ENCODE peak calls at places on chromosome 12, in eight cellular contexts. One of them, this sample, is unnamed. For H3K9me3, the result is how much of the 10 kb centered on the place peaks cover.

GRCh38 chr12:54175130-54175963 is 13.4 kb downstream of the SMUG1 start:
- DNase-seq in IMR-90: no peak
- DNase-seq in OCI-LY7: peak
- DNase-seq in aorta: no peak
- DNase-seq in spleen: no peak
- DNase-seq in PC-3: no peak
- DNase-seq in fibroblast of lung: no peak
- DNase-seq in Panc1: no peak
- DNase-seq in this sample: no peak

GRCh38 chr12:78392918-78393317 is 471.7 kb upstream of the SYT1 start:
- DNase-seq in IMR-90: peak
- DNase-seq in OCI-LY7: peak
- DNase-seq in aorta: no peak
- DNase-seq in spleen: no peak
- DNase-seq in PC-3: peak
- DNase-seq in fibroblast of lung: peak
- DNase-seq in Panc1: no peak
- DNase-seq in this sample: peak

GRCh38 chr12:57896437-57897201 is 44.7 kb upstream of the ATP23 start:
- DNase-seq in IMR-90: peak
- DNase-seq in OCI-LY7: no peak
- DNase-seq in aorta: peak
- DNase-seq in spleen: peak
- DNase-seq in PC-3: no peak
- DNase-seq in fibroblast of lung: peak
- DNase-seq in Panc1: peak
- DNase-seq in this sample: peak

GRCh38 chr12:113673524-113674238 is 202.0 kb upstream of the LHX5 start:
- DNase-seq in IMR-90: no peak
- DNase-seq in OCI-LY7: no peak
- DNase-seq in aorta: no peak
- DNase-seq in spleen: no peak
- DNase-seq in PC-3: no peak
- DNase-seq in fibroblast of lung: no peak
- DNase-seq in Panc1: no peak
- DNase-seq in this sample: no peak

GRCh38 chr12:107515446-107515958 is 170.1 kb upstream of the PWP1 start:
- DNase-seq in IMR-90: peak
- DNase-seq in OCI-LY7: no peak
- DNase-seq in aorta: peak
- DNase-seq in spleen: no peak
- DNase-seq in PC-3: peak
- DNase-seq in fibroblast of lung: peak
- DNase-seq in Panc1: no peak
- DNase-seq in this sample: no peak

GRCh38 chr12:81439344-81439743 is 319.8 kb downstream of the PPFIA2 start:
- DNase-seq in IMR-90: no peak
- DNase-seq in OCI-LY7: no peak
- DNase-seq in aorta: no peak
- DNase-seq in spleen: no peak
- DNase-seq in PC-3: no peak
- DNase-seq in fibroblast of lung: no peak
- DNase-seq in Panc1: no peak
- DNase-seq in this sample: no peak

GRCh38 chr12:56007892-56008471 is 10.9 kb downstream of the SUOX start:
- DNase-seq in IMR-90: no peak
- DNase-seq in OCI-LY7: no peak
- DNase-seq in aorta: no peak
- DNase-seq in spleen: no peak
- DNase-seq in PC-3: peak
- DNase-seq in fibroblast of lung: peak
- DNase-seq in Panc1: no peak
- DNase-seq in this sample: peak

GRCh38 chr12:31880340-31880739 is 78.9 kb upstream of the RESF1 start:
- DNase-seq in IMR-90: no peak
- DNase-seq in OCI-LY7: no peak
- DNase-seq in aorta: no peak
- DNase-seq in spleen: no peak
- DNase-seq in PC-3: no peak
- DNase-seq in fibroblast of lung: no peak
- DNase-seq in Panc1: no peak
- DNase-seq in this sample: peak

GRCh38 chr12:14473707-14474287 is 93.9 kb downstream of the PLBD1 start:
- DNase-seq in IMR-90: peak
- DNase-seq in OCI-LY7: peak
- DNase-seq in aorta: no peak
- DNase-seq in spleen: no peak
- DNase-seq in PC-3: peak
- DNase-seq in fibroblast of lung: peak
- DNase-seq in Panc1: no peak
- DNase-seq in this sample: peak

GRCh38 chr12:74539765-74540526 is 2.3 kb downstream of the ATXN7L3B start:
- DNase-seq in IMR-90: no peak
- DNase-seq in OCI-LY7: peak
- DNase-seq in aorta: no peak
- DNase-seq in spleen: no peak
- DNase-seq in PC-3: no peak
- DNase-seq in fibroblast of lung: no peak
- DNase-seq in Panc1: no peak
- DNase-seq in this sample: peak

GRCh38 chr12:113172185-113172584 is 13.1 kb downstream of the DDX54 start:
- DNase-seq in IMR-90: no peak
- DNase-seq in OCI-LY7: no peak
- DNase-seq in aorta: no peak
- DNase-seq in spleen: no peak
- DNase-seq in PC-3: no peak
- DNase-seq in fibroblast of lung: no peak
- DNase-seq in Panc1: no peak
- DNase-seq in this sample: no peak

GRCh38 chr12:52644078-52644415 is 8.0 kb downstream of the KRT2 start:
- DNase-seq in IMR-90: no peak
- DNase-seq in OCI-LY7: no peak
- DNase-seq in aorta: no peak
- DNase-seq in spleen: no peak
- DNase-seq in PC-3: no peak
- DNase-seq in fibroblast of lung: no peak
- DNase-seq in Panc1: no peak
- DNase-seq in this sample: no peak

GRCh38 chr12:40829738-40830144 is 137.5 kb downstream of the CNTN1 start:
- DNase-seq in IMR-90: no peak
- DNase-seq in OCI-LY7: no peak
- DNase-seq in aorta: no peak
- DNase-seq in spleen: no peak
- DNase-seq in PC-3: peak
- DNase-seq in fibroblast of lung: no peak
- DNase-seq in Panc1: no peak
- DNase-seq in this sample: no peak

GRCh38 chr12:124837958-124838803 is 25.5 kb downstream of the SCARB1 start:
- DNase-seq in IMR-90: peak
- DNase-seq in OCI-LY7: no peak
- DNase-seq in aorta: peak
- DNase-seq in spleen: peak
- DNase-seq in PC-3: peak
- DNase-seq in fibroblast of lung: peak
- DNase-seq in Panc1: peak
- DNase-seq in this sample: peak

GRCh38 chr12:18120899-18121298 is 30.9 kb upstream of the RERGL start:
- DNase-seq in IMR-90: no peak
- DNase-seq in OCI-LY7: no peak
- DNase-seq in aorta: no peak
- DNase-seq in spleen: no peak
- DNase-seq in PC-3: no peak
- DNase-seq in fibroblast of lung: no peak
- DNase-seq in Panc1: no peak
- DNase-seq in this sample: no peak

GRCh38 chr12:57899010-57899662 is 42.2 kb upstream of the ATP23 start:
- DNase-seq in IMR-90: peak
- DNase-seq in OCI-LY7: peak
- DNase-seq in aorta: peak
- DNase-seq in spleen: peak
- DNase-seq in PC-3: peak
- DNase-seq in fibroblast of lung: peak
- DNase-seq in Panc1: no peak
- DNase-seq in this sample: peak

GRCh38 chr12:47378907-47379306 is 299.1 kb upstream of the AMIGO2 start:
- DNase-seq in IMR-90: peak
- DNase-seq in OCI-LY7: no peak
- DNase-seq in aorta: no peak
- DNase-seq in spleen: no peak
- DNase-seq in PC-3: peak
- DNase-seq in fibroblast of lung: no peak
- DNase-seq in Panc1: no peak
- DNase-seq in this sample: no peak

GRCh38 chr12:47378222-47378582 is 298.4 kb upstream of the AMIGO2 start:
- DNase-seq in IMR-90: peak
- DNase-seq in OCI-LY7: no peak
- DNase-seq in aorta: no peak
- DNase-seq in spleen: no peak
- DNase-seq in PC-3: no peak
- DNase-seq in fibroblast of lung: peak
- DNase-seq in Panc1: no peak
- DNase-seq in this sample: no peak

GRCh38 chr12:47377414-47378221 is 297.9 kb upstream of the AMIGO2 start:
- DNase-seq in IMR-90: peak
- DNase-seq in OCI-LY7: no peak
- DNase-seq in aorta: peak
- DNase-seq in spleen: peak
- DNase-seq in PC-3: peak
- DNase-seq in fibroblast of lung: peak
- DNase-seq in Panc1: no peak
- DNase-seq in this sample: peak

GRCh38 chr12:47373554-47374150 is 293.9 kb upstream of the AMIGO2 start:
- DNase-seq in IMR-90: no peak
- DNase-seq in OCI-LY7: no peak
- DNase-seq in aorta: no peak
- DNase-seq in spleen: no peak
- DNase-seq in PC-3: no peak
- DNase-seq in fibroblast of lung: no peak
- DNase-seq in Panc1: no peak
- DNase-seq in this sample: no peak

GRCh38 chr12:47376937-47377336 is 297.2 kb upstream of the AMIGO2 start:
- DNase-seq in IMR-90: peak
- DNase-seq in OCI-LY7: no peak
- DNase-seq in aorta: no peak
- DNase-seq in spleen: no peak
- DNase-seq in PC-3: peak
- DNase-seq in fibroblast of lung: peak
- DNase-seq in Panc1: no peak
- DNase-seq in this sample: peak
- H3K27ac ChIP-seq in IMR-90: peak
- H3K27ac ChIP-seq in OCI-LY7: no peak
- H3K27ac ChIP-seq in aorta: no peak
- H3K27ac ChIP-seq in spleen: peak
- H3K27ac ChIP-seq in PC-3: peak
- H3K27ac ChIP-seq in fibroblast of lung: peak
- H3K27ac ChIP-seq in Panc1: no peak
- H3K27ac ChIP-seq in this sample: no peak

GRCh38 chr12:133063556-133063955 is 17.2 kb upstream of the ZNF140 start:
- DNase-seq in IMR-90: no peak
- DNase-seq in OCI-LY7: no peak
- DNase-seq in aorta: no peak
- DNase-seq in spleen: no peak
- DNase-seq in PC-3: no peak
- DNase-seq in fibroblast of lung: no peak
- DNase-seq in Panc1: no peak
- DNase-seq in this sample: no peak
- H3K9me3 ChIP-seq in IMR-90: half or more
- H3K9me3 ChIP-seq in OCI-LY7: half or more
- H3K9me3 ChIP-seq in aorta: under half
- H3K9me3 ChIP-seq in spleen: half or more
- H3K9me3 ChIP-seq in PC-3: half or more
- H3K9me3 ChIP-seq in fibroblast of lung: under half
- H3K9me3 ChIP-seq in Panc1: half or more
- H3K9me3 ChIP-seq in this sample: under half

GRCh38 chr12:92192361-92192760 is 46.7 kb upstream of the BTG1 start:
- DNase-seq in IMR-90: no peak
- DNase-seq in OCI-LY7: no peak
- DNase-seq in aorta: no peak
- DNase-seq in spleen: no peak
- DNase-seq in PC-3: no peak
- DNase-seq in fibroblast of lung: no peak
- DNase-seq in Panc1: no peak
- DNase-seq in this sample: no peak
- H3K27ac ChIP-seq in IMR-90: no peak
- H3K27ac ChIP-seq in OCI-LY7: no peak
- H3K27ac ChIP-seq in aorta: no peak
- H3K27ac ChIP-seq in spleen: no peak
- H3K27ac ChIP-seq in PC-3: no peak
- H3K27ac ChIP-seq in fibroblast of lung: no peak
- H3K27ac ChIP-seq in Panc1: no peak
- H3K27ac ChIP-seq in this sample: no peak

GRCh38 chr12:126338031-126338441 is 1272.8 kb downstream of the AACS start:
- DNase-seq in IMR-90: no peak
- DNase-seq in OCI-LY7: no peak
- DNase-seq in aorta: no peak
- DNase-seq in spleen: no peak
- DNase-seq in PC-3: peak
- DNase-seq in fibroblast of lung: no peak
- DNase-seq in Panc1: no peak
- DNase-seq in this sample: no peak

GRCh38 chr12:126343352-126343751 is 1278.1 kb downstream of the AACS start:
- DNase-seq in IMR-90: no peak
- DNase-seq in OCI-LY7: no peak
- DNase-seq in aorta: no peak
- DNase-seq in spleen: no peak
- DNase-seq in PC-3: no peak
- DNase-seq in fibroblast of lung: peak
- DNase-seq in Panc1: no peak
- DNase-seq in this sample: no peak

GRCh38 chr12:126346087-126346486 is 1280.9 kb downstream of the AACS start:
- DNase-seq in IMR-90: no peak
- DNase-seq in OCI-LY7: no peak
- DNase-seq in aorta: no peak
- DNase-seq in spleen: no peak
- DNase-seq in PC-3: no peak
- DNase-seq in fibroblast of lung: no peak
- DNase-seq in Panc1: no peak
- DNase-seq in this sample: no peak

GRCh38 chr12:126347421-126347820 is 1282.2 kb downstream of the AACS start:
- DNase-seq in IMR-90: no peak
- DNase-seq in OCI-LY7: no peak
- DNase-seq in aorta: no peak
- DNase-seq in spleen: no peak
- DNase-seq in PC-3: no peak
- DNase-seq in fibroblast of lung: no peak
- DNase-seq in Panc1: no peak
- DNase-seq in this sample: no peak

DNA sequence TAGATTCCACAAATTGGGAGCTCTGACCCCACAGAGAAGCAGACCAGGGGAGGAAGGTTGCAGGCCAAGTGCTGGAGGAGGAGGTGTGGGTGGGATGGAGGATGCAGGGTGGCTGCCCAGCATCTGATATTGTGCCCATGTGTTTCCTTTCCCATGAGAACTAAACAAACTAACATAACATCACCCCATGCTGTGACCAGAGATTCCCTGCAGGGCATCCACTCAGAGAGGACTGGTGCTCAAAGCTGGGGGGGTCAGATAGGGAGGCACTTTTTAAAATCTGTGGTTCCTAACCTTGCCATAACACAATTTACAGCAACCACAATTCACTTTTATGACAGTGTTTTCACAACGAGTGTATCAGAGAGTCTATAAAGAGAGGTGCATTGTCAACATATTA is 1277.6 kb downstream of the AACS start:
- DNase-seq in IMR-90: no peak
- DNase-seq in OCI-LY7: no peak
- DNase-seq in aorta: no peak
- DNase-seq in spleen: no peak
- DNase-seq in PC-3: no peak
- DNase-seq in fibroblast of lung: no peak
- DNase-seq in Panc1: no peak
- DNase-seq in this sample: no peak
- H3K9me3 ChIP-seq in IMR-90: under half
- H3K9me3 ChIP-seq in OCI-LY7: under half
- H3K9me3 ChIP-seq in aorta: under half
- H3K9me3 ChIP-seq in spleen: under half
- H3K9me3 ChIP-seq in PC-3: under half
- H3K9me3 ChIP-seq in fibroblast of lung: under half
- H3K9me3 ChIP-seq in Panc1: under half
- H3K9me3 ChIP-seq in this sample: under half